ENCODE peak calls at places on chromosomes 6 and 20, in nine cellular contexts. One of them, this sample, is unnamed.

GRCh38 chr6:35049885-35050284 is 91.3 kb downstream of the TCP11 start:
- DNase-seq in kidney tubule cell: no peak
- DNase-seq in foreskin fibroblast: peak
- DNase-seq in foreskin keratinocyte: no peak
- DNase-seq in RWPE1: no peak
- DNase-seq in HEK293T: no peak
- DNase-seq in GM12878: no peak
- DNase-seq in kidney glomerular epithelial cell: no peak
- DNase-seq in lung: no peak
- DNase-seq in this sample: no peak

GRCh38 chr6:16741112-16742016 is 19.9 kb downstream of the ATXN1 start:
- DNase-seq in kidney tubule cell: peak
- DNase-seq in foreskin fibroblast: peak
- DNase-seq in foreskin keratinocyte: peak
- DNase-seq in RWPE1: peak
- DNase-seq in HEK293T: no peak
- DNase-seq in GM12878: no peak
- DNase-seq in kidney glomerular epithelial cell: peak
- DNase-seq in lung: no peak
- DNase-seq in this sample: peak

GRCh38 chr6:19837511-19838441 is 606 bp downstream of the ID4 start:
- DNase-seq in kidney tubule cell: peak
- DNase-seq in foreskin fibroblast: peak
- DNase-seq in foreskin keratinocyte: no peak
- DNase-seq in RWPE1: no peak
- DNase-seq in HEK293T: peak
- DNase-seq in GM12878: no peak
- DNase-seq in kidney glomerular epithelial cell: no peak
- DNase-seq in lung: no peak
- DNase-seq in this sample: no peak

GRCh38 chr6:7247828-7248227 is 65.2 kb downstream of the SSR1 start:
- DNase-seq in kidney tubule cell: no peak
- DNase-seq in foreskin fibroblast: no peak
- DNase-seq in foreskin keratinocyte: no peak
- DNase-seq in RWPE1: no peak
- DNase-seq in HEK293T: no peak
- DNase-seq in GM12878: no peak
- DNase-seq in kidney glomerular epithelial cell: no peak
- DNase-seq in lung: no peak
- DNase-seq in this sample: no peak

GRCh38 chr20:19756756-19757486 is 1.1 kb upstream of the RIN2 start:
- DNase-seq in kidney tubule cell: peak
- DNase-seq in foreskin fibroblast: no peak
- DNase-seq in foreskin keratinocyte: peak
- DNase-seq in RWPE1: no peak
- DNase-seq in HEK293T: no peak
- DNase-seq in GM12878: no peak
- DNase-seq in kidney glomerular epithelial cell: no peak
- DNase-seq in lung: no peak
- DNase-seq in this sample: no peak

GRCh38 chr6:39517763-39518162 is 195.3 kb upstream of the KCNK16 start:
- DNase-seq in kidney tubule cell: peak
- DNase-seq in foreskin fibroblast: no peak
- DNase-seq in foreskin keratinocyte: no peak
- DNase-seq in RWPE1: no peak
- DNase-seq in HEK293T: no peak
- DNase-seq in GM12878: no peak
- DNase-seq in kidney glomerular epithelial cell: peak
- DNase-seq in lung: no peak
- DNase-seq in this sample: no peak

GRCh38 chr20:51412333-51412761 is 130.2 kb downstream of the NFATC2 start:
- DNase-seq in kidney tubule cell: no peak
- DNase-seq in foreskin fibroblast: peak
- DNase-seq in foreskin keratinocyte: no peak
- DNase-seq in RWPE1: no peak
- DNase-seq in HEK293T: no peak
- DNase-seq in GM12878: no peak
- DNase-seq in kidney glomerular epithelial cell: no peak
- DNase-seq in lung: no peak
- DNase-seq in this sample: no peak

GRCh38 chr20:63734111-63734945 is 2.1 kb upstream of the LIME1 start:
- DNase-seq in kidney tubule cell: no peak
- DNase-seq in foreskin fibroblast: no peak
- DNase-seq in foreskin keratinocyte: no peak
- DNase-seq in RWPE1: no peak
- DNase-seq in HEK293T: peak
- DNase-seq in GM12878: no peak
- DNase-seq in kidney glomerular epithelial cell: no peak
- DNase-seq in lung: no peak
- DNase-seq in this sample: no peak

GRCh38 chr20:38147166-38147565 is 17.9 kb downstream of the TGM2 start:
- DNase-seq in kidney tubule cell: no peak
- DNase-seq in foreskin fibroblast: no peak
- DNase-seq in foreskin keratinocyte: no peak
- DNase-seq in RWPE1: no peak
- DNase-seq in HEK293T: no peak
- DNase-seq in GM12878: no peak
- DNase-seq in kidney glomerular epithelial cell: no peak
- DNase-seq in lung: no peak
- DNase-seq in this sample: no peak

GRCh38 chr20:8223096-8223870 is 91.2 kb downstream of the PLCB1 start:
- DNase-seq in kidney tubule cell: no peak
- DNase-seq in foreskin fibroblast: peak
- DNase-seq in foreskin keratinocyte: peak
- DNase-seq in RWPE1: no peak
- DNase-seq in HEK293T: no peak
- DNase-seq in GM12878: no peak
- DNase-seq in kidney glomerular epithelial cell: no peak
- DNase-seq in lung: no peak
- DNase-seq in this sample: no peak

GRCh38 chr6:41551857-41552256 is 5.7 kb downstream of the FOXP4 start:
- DNase-seq in kidney tubule cell: no peak
- DNase-seq in foreskin fibroblast: no peak
- DNase-seq in foreskin keratinocyte: no peak
- DNase-seq in RWPE1: no peak
- DNase-seq in HEK293T: no peak
- DNase-seq in GM12878: no peak
- DNase-seq in kidney glomerular epithelial cell: no peak
- DNase-seq in lung: no peak
- DNase-seq in this sample: no peak

GRCh38 chr6:136658711-136659110 is 108.5 kb upstream of the MAP7 start:
- DNase-seq in kidney tubule cell: no peak
- DNase-seq in foreskin fibroblast: no peak
- DNase-seq in foreskin keratinocyte: no peak
- DNase-seq in RWPE1: no peak
- DNase-seq in HEK293T: no peak
- DNase-seq in GM12878: no peak
- DNase-seq in kidney glomerular epithelial cell: no peak
- DNase-seq in lung: no peak
- DNase-seq in this sample: no peak

GRCh38 chr20:11304811-11305210 is 612.9 kb upstream of the BTBD3 start:
- DNase-seq in kidney tubule cell: no peak
- DNase-seq in foreskin fibroblast: no peak
- DNase-seq in foreskin keratinocyte: no peak
- DNase-seq in RWPE1: no peak
- DNase-seq in HEK293T: no peak
- DNase-seq in GM12878: no peak
- DNase-seq in kidney glomerular epithelial cell: no peak
- DNase-seq in lung: no peak
- DNase-seq in this sample: no peak

GRCh38 chr6:2920671-2921112 is 17.6 kb upstream of the SERPINB9 start:
- DNase-seq in kidney tubule cell: no peak
- DNase-seq in foreskin fibroblast: no peak
- DNase-seq in foreskin keratinocyte: no peak
- DNase-seq in RWPE1: no peak
- DNase-seq in HEK293T: no peak
- DNase-seq in GM12878: no peak
- DNase-seq in kidney glomerular epithelial cell: no peak
- DNase-seq in lung: peak
- DNase-seq in this sample: no peak

GRCh38 chr20:25065625-25066338 is 7.8 kb upstream of the ACSS1 start:
- DNase-seq in kidney tubule cell: peak
- DNase-seq in foreskin fibroblast: peak
- DNase-seq in foreskin keratinocyte: peak
- DNase-seq in RWPE1: peak
- DNase-seq in HEK293T: peak
- DNase-seq in GM12878: peak
- DNase-seq in kidney glomerular epithelial cell: peak
- DNase-seq in lung: peak
- DNase-seq in this sample: no peak

GRCh38 chr20:46752639-46753235 is 43.3 kb downstream of the SLC2A10 start:
- DNase-seq in kidney tubule cell: peak
- DNase-seq in foreskin fibroblast: peak
- DNase-seq in foreskin keratinocyte: peak
- DNase-seq in RWPE1: peak
- DNase-seq in HEK293T: peak
- DNase-seq in GM12878: no peak
- DNase-seq in kidney glomerular epithelial cell: peak
- DNase-seq in lung: peak
- DNase-seq in this sample: no peak

GRCh38 chr20:17867119-17867518 is 101.5 kb downstream of the SNX5 start:
- DNase-seq in kidney tubule cell: no peak
- DNase-seq in foreskin fibroblast: no peak
- DNase-seq in foreskin keratinocyte: no peak
- DNase-seq in RWPE1: no peak
- DNase-seq in HEK293T: no peak
- DNase-seq in GM12878: no peak
- DNase-seq in kidney glomerular epithelial cell: peak
- DNase-seq in lung: no peak
- DNase-seq in this sample: no peak

GRCh38 chr6:163180874-163181541 is 233.5 kb upstream of the QKI start:
- DNase-seq in kidney tubule cell: peak
- DNase-seq in foreskin fibroblast: no peak
- DNase-seq in foreskin keratinocyte: peak
- DNase-seq in RWPE1: peak
- DNase-seq in HEK293T: peak
- DNase-seq in GM12878: no peak
- DNase-seq in kidney glomerular epithelial cell: peak
- DNase-seq in lung: peak
- DNase-seq in this sample: peak

GRCh38 chr6:54681987-54682386 is 164.6 kb upstream of the FAM83B start:
- DNase-seq in kidney tubule cell: peak
- DNase-seq in foreskin fibroblast: peak
- DNase-seq in foreskin keratinocyte: no peak
- DNase-seq in RWPE1: no peak
- DNase-seq in HEK293T: no peak
- DNase-seq in GM12878: no peak
- DNase-seq in kidney glomerular epithelial cell: peak
- DNase-seq in lung: no peak
- DNase-seq in this sample: no peak

GRCh38 chr6:118659513-118660217 is 8.3 kb upstream of the CEP85L start:
- DNase-seq in kidney tubule cell: no peak
- DNase-seq in foreskin fibroblast: no peak
- DNase-seq in foreskin keratinocyte: no peak
- DNase-seq in RWPE1: no peak
- DNase-seq in HEK293T: no peak
- DNase-seq in GM12878: no peak
- DNase-seq in kidney glomerular epithelial cell: no peak
- DNase-seq in lung: no peak
- DNase-seq in this sample: no peak

GRCh38 chr6:149045404-149045803 is 272.1 kb upstream of the TAB2 start:
- DNase-seq in kidney tubule cell: no peak
- DNase-seq in foreskin fibroblast: no peak
- DNase-seq in foreskin keratinocyte: no peak
- DNase-seq in RWPE1: no peak
- DNase-seq in HEK293T: no peak
- DNase-seq in GM12878: no peak
- DNase-seq in kidney glomerular epithelial cell: no peak
- DNase-seq in lung: no peak
- DNase-seq in this sample: no peak

GRCh38 chr6:161660666-161661571 is 387.1 kb upstream of the AGPAT4 start:
- DNase-seq in kidney tubule cell: no peak
- DNase-seq in foreskin fibroblast: no peak
- DNase-seq in foreskin keratinocyte: no peak
- DNase-seq in RWPE1: no peak
- DNase-seq in HEK293T: no peak
- DNase-seq in GM12878: no peak
- DNase-seq in kidney glomerular epithelial cell: no peak
- DNase-seq in lung: no peak
- DNase-seq in this sample: no peak

GRCh38 chr6:158642097-158642601 is 2.4 kb downstream of the DYNLT1 start:
- DNase-seq in kidney tubule cell: peak
- DNase-seq in foreskin fibroblast: peak
- DNase-seq in foreskin keratinocyte: peak
- DNase-seq in RWPE1: peak
- DNase-seq in HEK293T: no peak
- DNase-seq in GM12878: no peak
- DNase-seq in kidney glomerular epithelial cell: peak
- DNase-seq in lung: peak
- DNase-seq in this sample: peak

GRCh38 chr20:19737025-19737424 is 21.0 kb upstream of the RIN2 start:
- DNase-seq in kidney tubule cell: peak
- DNase-seq in foreskin fibroblast: peak
- DNase-seq in foreskin keratinocyte: peak
- DNase-seq in RWPE1: peak
- DNase-seq in HEK293T: no peak
- DNase-seq in GM12878: peak
- DNase-seq in kidney glomerular epithelial cell: peak
- DNase-seq in lung: no peak
- DNase-seq in this sample: peak

GRCh38 chr6:12832341-12832740 is 115.8 kb downstream of the PHACTR1 start:
- DNase-seq in kidney tubule cell: no peak
- DNase-seq in foreskin fibroblast: no peak
- DNase-seq in foreskin keratinocyte: no peak
- DNase-seq in RWPE1: no peak
- DNase-seq in HEK293T: no peak
- DNase-seq in GM12878: no peak
- DNase-seq in kidney glomerular epithelial cell: no peak
- DNase-seq in lung: no peak
- DNase-seq in this sample: no peak

GRCh38 chr6:16316741-16317251 is 78.4 kb downstream of the GMPR start:
- DNase-seq in kidney tubule cell: peak
- DNase-seq in foreskin fibroblast: peak
- DNase-seq in foreskin keratinocyte: peak
- DNase-seq in RWPE1: peak
- DNase-seq in HEK293T: peak
- DNase-seq in GM12878: no peak
- DNase-seq in kidney glomerular epithelial cell: peak
- DNase-seq in lung: no peak
- DNase-seq in this sample: no peak

GRCh38 chr6:155420492-155420891 is 35.1 kb downstream of the NOX3 start:
- DNase-seq in kidney tubule cell: no peak
- DNase-seq in foreskin fibroblast: no peak
- DNase-seq in foreskin keratinocyte: no peak
- DNase-seq in RWPE1: no peak
- DNase-seq in HEK293T: no peak
- DNase-seq in GM12878: no peak
- DNase-seq in kidney glomerular epithelial cell: no peak
- DNase-seq in lung: no peak
- DNase-seq in this sample: no peak

GRCh38 chr20:44586289-44586911 is 4.0 kb downstream of the PKIG start:
- DNase-seq in kidney tubule cell: no peak
- DNase-seq in foreskin fibroblast: no peak
- DNase-seq in foreskin keratinocyte: no peak
- DNase-seq in RWPE1: no peak
- DNase-seq in HEK293T: no peak
- DNase-seq in GM12878: peak
- DNase-seq in kidney glomerular epithelial cell: no peak
- DNase-seq in lung: no peak
- DNase-seq in this sample: no peak

GRCh38 chr6:15077006-15077405 is 168.9 kb upstream of the JARID2 start:
- DNase-seq in kidney tubule cell: peak
- DNase-seq in foreskin fibroblast: no peak
- DNase-seq in foreskin keratinocyte: peak
- DNase-seq in RWPE1: no peak
- DNase-seq in HEK293T: no peak
- DNase-seq in GM12878: no peak
- DNase-seq in kidney glomerular epithelial cell: peak
- DNase-seq in lung: no peak
- DNase-seq in this sample: peak

GRCh38 chr20:891121-892080 is 24.7 kb downstream of the ANGPT4 start:
- DNase-seq in kidney tubule cell: peak
- DNase-seq in foreskin fibroblast: no peak
- DNase-seq in foreskin keratinocyte: no peak
- DNase-seq in RWPE1: no peak
- DNase-seq in HEK293T: no peak
- DNase-seq in GM12878: peak
- DNase-seq in kidney glomerular epithelial cell: peak
- DNase-seq in lung: no peak
- DNase-seq in this sample: peak

GRCh38 chr6:144150673-144151009 is 324 bp downstream of the STX11 start:
- DNase-seq in kidney tubule cell: peak
- DNase-seq in foreskin fibroblast: peak
- DNase-seq in foreskin keratinocyte: no peak
- DNase-seq in RWPE1: peak
- DNase-seq in HEK293T: peak
- DNase-seq in GM12878: no peak
- DNase-seq in kidney glomerular epithelial cell: no peak
- DNase-seq in lung: no peak
- DNase-seq in this sample: no peak